ENCODE peak calls at places on chromosomes 16 and 17, in four cellular contexts. C is upper lobe of right lung; D is gastrocnemius medialis; T is effector memory CD4-positive, alpha-beta T cell. G is an unnamed sample.

GRCh38 chr17:66018786-66019185 is 173.1 kb downstream of the CEP112 start:
- DNase-seq in C (no peak), D (no peak), T (no peak), G (no peak)

GRCh38 chr17:8711291-8711690 is 33.3 kb downstream of the CCDC42 start:
- DNase-seq in C (no peak), D (no peak), T (no peak), G (no peak)

GRCh38 chr17:491086-492014 is 138.7 kb upstream of the RPH3AL start:
- DNase-seq in C (peak; percentile 81), D (no peak), T (no peak), G (no peak)

GRCh38 chr16:58471209-58471975 is 28.6 kb upstream of the NDRG4 start:
- DNase-seq in C (no peak), D (no peak), T (no peak), G (no peak)

GRCh38 chr17:10013360-10014112 is 108.5 kb upstream of the RCVRN start:
- DNase-seq in C (no peak), D (no peak), T (no peak), G (no peak)

GRCh38 chr17:7781467-7781866 is 52.5 kb upstream of the KDM6B start:
- DNase-seq in C (no peak), D (no peak), T (no peak), G (no peak)

GRCh38 chr16:69084301-69084700 is 21.2 kb upstream of the HAS3 start:
- DNase-seq in C (no peak), D (no peak), T (no peak), G (no peak)

GRCh38 chr16:54748611-54749190 is 182.0 kb upstream of the IRX5 start:
- DNase-seq in C (no peak), D (no peak), T (no peak), G (no peak)

GRCh38 chr17:53336281-53336680 is 486.4 kb upstream of the KIF2B start:
- DNase-seq in C (no peak), D (no peak), T (no peak), G (no peak)

GRCh38 chr16:11675561-11676511 is 7.6 kb downstream of the SNN start:
- DNase-seq in C (no peak), D (peak; percentile 99), T (no peak), G (no peak)

GRCh38 chr17:49523196-49523595 is 28.1 kb downstream of the NGFR start:
- DNase-seq in C (no peak), D (no peak), T (no peak), G (no peak)

GRCh38 chr17:12180644-12181261 is 160.1 kb downstream of the MAP2K4 start:
- DNase-seq in C (no peak), D (no peak), T (no peak), G (no peak)

GRCh38 chr17:59650642-59651041 is 30.9 kb downstream of the CLTC start:
- DNase-seq in C (no peak), D (no peak), T (no peak), G (no peak)

GRCh38 chr17:37483311-37484039 is 6.2 kb upstream of the DUSP14 start:
- DNase-seq in C (no peak), D (peak; percentile 27), T (no peak), G (no peak)

GRCh38 chr16:87314990-87315420 is 2.2 kb downstream of the C16orf95 start:
- DNase-seq in C (no peak), D (no peak), T (no peak), G (no peak)
- H3K4me3 ChIP-seq in C (no peak overlapping the region), D (no peak overlapping the region), T (no peak overlapping the region), G (no peak overlapping the region)

DNA sequence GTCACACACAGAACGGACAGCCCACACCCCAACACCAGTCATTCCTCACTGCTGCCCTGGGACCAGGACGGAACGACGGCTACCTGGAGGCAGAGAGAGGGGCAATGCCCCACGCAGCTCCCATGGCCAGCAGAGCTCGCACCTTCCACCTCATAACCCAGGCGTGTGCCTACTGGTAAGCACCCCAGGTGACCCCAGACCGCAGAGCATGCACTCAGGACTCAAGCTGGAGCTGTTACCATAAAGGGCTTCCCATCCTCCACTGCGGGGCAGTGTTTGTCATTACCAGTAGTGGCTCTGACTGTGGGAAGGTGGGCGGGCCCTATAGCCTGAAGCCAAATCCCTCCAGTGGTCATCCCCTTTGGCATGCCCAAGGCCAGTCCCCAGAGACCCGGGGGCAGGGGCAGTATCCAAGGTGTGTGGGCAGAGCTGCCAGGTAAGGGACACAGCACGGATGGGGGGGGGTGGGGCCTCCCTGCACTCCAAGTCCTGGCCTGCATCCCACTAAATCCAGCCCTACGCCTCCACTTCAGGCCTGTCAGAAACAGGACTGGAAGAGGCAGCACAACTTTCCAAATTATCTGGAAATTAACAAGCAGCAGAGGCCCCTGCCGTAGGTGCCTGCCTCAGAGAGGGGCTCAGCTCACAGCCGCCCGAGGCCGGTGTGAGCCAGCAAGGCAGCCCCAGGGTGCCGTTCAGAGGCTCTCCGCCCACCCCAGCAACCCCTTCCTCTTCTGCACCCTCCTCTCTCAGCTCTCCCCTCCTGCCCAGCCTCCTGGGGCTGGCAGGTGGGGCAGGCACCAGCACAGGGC is 4.8 kb upstream of the BCAR1 start:
- DNase-seq in C (peak; percentile 70), D (peak; percentile 38), T (no peak), G (no peak)
- H3K4me1 ChIP-seq in C (peaks cover 77% of the 10 kb centered on the region), D (peaks cover 93% of the 10 kb centered on the region), T (peaks cover 5% of the 10 kb centered on the region), G (peaks cover 96% of the 10 kb centered on the region)

GRCh38 chr16:559411-560207 is 585 bp upstream of the PRR35 start:
- DNase-seq in C (no peak), D (no peak), T (no peak), G (no peak)

GRCh38 chr16:561413-561794 is 1.2 kb downstream of the PRR35 start:
- DNase-seq in C (no peak), D (no peak), T (no peak), G (no peak)

GRCh38 chr16:559021-559380 is 1.2 kb upstream of the PRR35 start:
- DNase-seq in C (no peak), D (no peak), T (no peak), G (no peak)

GRCh38 chr16:560701-561412 is 663 bp downstream of the PRR35 start:
- DNase-seq in C (no peak), D (no peak), T (no peak), G (no peak)

GRCh38 chr16:560221-560700 is at the start of gene PRR35:
- DNase-seq in C (no peak), D (no peak), T (no peak), G (no peak)
- H3K4me3 ChIP-seq in C (no peak within 1 kb of the TSS), D (no peak within 1 kb of the TSS), T (no peak within 1 kb of the TSS), G (no peak within 1 kb of the TSS)

GRCh38 chr17:58344047-58344790 is 7.8 kb downstream of the SUPT4H1 start:
- DNase-seq in C (peak; percentile 55), D (no peak), T (peak; percentile 89), G (no peak)

GRCh38 chr17:58341861-58342475 is 10.0 kb downstream of the SUPT4H1 start:
- DNase-seq in C (peak; percentile 27), D (no peak), T (no peak), G (no peak)

GRCh38 chr17:58345500-58345899 is 6.5 kb downstream of the SUPT4H1 start:
- DNase-seq in C (peak; percentile 6), D (no peak), T (no peak), G (no peak)

GRCh38 chr17:58344791-58345157 is 7.2 kb downstream of the SUPT4H1 start:
- DNase-seq in C (peak; percentile 21), D (no peak), T (peak; percentile 51), G (no peak)

DNA sequence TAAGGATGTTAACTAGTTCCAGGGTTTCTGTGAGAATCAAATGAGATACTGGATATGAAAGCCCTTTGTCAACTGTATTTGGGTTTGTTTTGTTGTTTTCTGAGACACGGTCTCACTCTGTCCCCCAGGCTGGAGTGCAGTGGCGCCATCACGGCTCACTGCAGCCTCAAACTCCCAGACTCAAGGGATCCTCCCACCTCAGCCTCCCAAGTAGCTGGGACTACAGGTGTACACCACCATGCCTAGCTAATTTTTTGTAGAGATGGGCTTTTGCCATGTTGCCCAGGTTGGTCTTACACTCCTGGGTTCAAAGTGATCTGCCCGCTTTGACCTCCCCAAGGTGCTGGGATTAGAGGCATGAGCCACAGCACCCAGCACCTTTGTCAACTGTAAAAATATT is 8.9 kb downstream of the SUPT4H1 start:
- DNase-seq in C (peak; percentile 9), D (no peak), T (no peak), G (no peak)
- H3K4me1 ChIP-seq in C (peaks cover 16% of the 10 kb centered on the region), D (no peaks in the 10 kb centered on the region), T (peaks cover 66% of the 10 kb centered on the region), G (no peaks in the 10 kb centered on the region)

DNA sequence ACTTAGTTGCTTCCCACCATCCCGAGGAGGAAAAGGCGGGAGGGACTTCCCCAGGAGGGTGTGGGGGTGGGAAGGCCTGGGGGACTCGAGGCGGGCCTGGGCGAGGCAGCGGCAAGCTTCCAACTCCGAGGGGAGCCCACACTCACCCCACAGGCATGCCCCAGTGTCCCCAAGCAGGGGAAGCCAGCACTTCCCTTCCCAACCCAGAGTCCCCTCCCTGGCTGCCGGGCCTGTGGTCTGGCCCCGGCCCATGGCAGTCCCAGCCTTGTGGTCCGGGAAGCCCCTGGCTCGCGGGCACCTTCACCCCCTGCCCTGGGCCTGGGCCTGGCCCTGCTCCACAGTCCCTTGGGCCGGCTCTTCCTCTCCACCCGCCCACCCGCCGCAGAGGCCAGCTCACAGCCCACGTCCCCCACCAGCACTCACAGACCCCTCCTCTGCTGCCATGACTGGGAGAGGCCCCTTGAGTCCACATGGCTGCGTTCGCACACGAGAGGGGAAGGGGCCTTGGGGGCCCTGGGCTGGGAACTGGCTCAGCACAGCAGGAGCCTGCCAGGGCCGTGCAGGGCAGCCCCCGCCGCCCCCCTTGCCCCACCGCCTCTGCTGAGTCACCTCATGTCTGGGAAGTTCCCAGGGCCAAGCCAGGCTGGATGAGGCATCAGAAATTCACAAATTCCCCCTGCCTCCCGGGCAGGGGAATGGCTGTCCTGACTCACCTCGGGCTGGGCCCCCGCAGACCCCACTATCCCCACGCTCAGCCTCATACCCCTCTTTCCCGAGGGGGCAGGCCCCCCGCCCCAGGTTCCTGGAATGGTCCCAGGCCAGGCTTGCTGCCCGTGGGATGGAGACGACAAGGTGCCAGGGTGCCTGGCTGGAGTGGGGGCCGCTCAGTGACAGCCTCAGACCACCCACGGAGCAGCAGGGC is 27.8 kb downstream of the BAHCC1 start:
- DNase-seq in C (peak; percentile 88), D (peak; percentile 63), T (no peak), G (peak; percentile 71)
- H3K4me3 ChIP-seq in C (no peak overlapping the region), D (peak overlapping the region; percentile 9), T (no peak overlapping the region), G (peak overlapping the region; percentile 66)

GRCh38 chr17:78122991-78123249 is 5.6 kb downstream of the TMC6 start:
- DNase-seq in C (no peak), D (no peak), T (no peak), G (no peak)
- H3K4me1 ChIP-seq in C (peaks cover 26% of the 10 kb centered on the region), D (peaks cover 5% of the 10 kb centered on the region), T (peaks cover 73% of the 10 kb centered on the region), G (peaks cover 32% of the 10 kb centered on the region)

GRCh38 chr16:85610059-85610445 is 3.1 kb upstream of the GSE1 start:
- DNase-seq in C (no peak), D (peak; percentile 35), T (no peak), G (no peak)
- H3K4me3 ChIP-seq in C (no peak overlapping the region), D (no peak overlapping the region), T (no peak overlapping the region), G (no peak overlapping the region)